ENCODE peak calls at places on chromosomes 2 and 18, in nine cellular contexts. Q is left ventricle myocardium inferior, M is psoas muscle, W is HepG2, O is GM12878, Y is right lobe of liver, F is transverse colon, P is colonic mucosa, N is PC-9. V is an unnamed sample.

GRCh38 chr2:196233033-196233807 is 61.8 kb upstream of the STK17B start:
- DNase-seq in N (peak; percentile 51), O (no peak), Q (no peak), M (peak; percentile 50), Y (no peak), P (peak; percentile 48), W (no peak), F (peak; percentile 44), V (no peak)

GRCh38 chr2:21233178-21233577 is 109.4 kb downstream of the TDRD15 start:
- DNase-seq in F (no peak), M (no peak), O (no peak), P (no peak), W (no peak), Q (no peak), Y (no peak), N (no peak), V (no peak)

GRCh38 chr18:34086370-34086769 is 138.3 kb downstream of the NOL4 start:
- DNase-seq in N (no peak), O (no peak), Y (no peak), M (no peak), F (no peak), Q (no peak), P (no peak), W (no peak), V (no peak)

GRCh38 chr2:44778671-44779476 is 162.6 kb upstream of the SIX3 start:
- DNase-seq in P (no peak), N (no peak), Y (no peak), W (no peak), M (no peak), F (peak; percentile 24), Q (no peak), O (peak; percentile 73), V (no peak)

GRCh38 chr18:79485788-79486355 is 90.1 kb downstream of the NFATC1 start:
- DNase-seq in N (no peak), Y (no peak), F (no peak), Q (peak; percentile 22), M (no peak), P (no peak), W (no peak), O (no peak), V (peak; percentile 10)

GRCh38 chr18:3710712-3711269 is 260.8 kb downstream of the TGIF1 start:
- DNase-seq in Q (peak; percentile 26), P (peak; percentile 89), M (peak; percentile 48), F (peak; percentile 85), Y (peak; percentile 75), O (no peak), W (no peak), N (peak; percentile 64), V (peak; percentile 91)

GRCh38 chr2:172640389-172640788 is 84.5 kb downstream of the PDK1 start:
- DNase-seq in P (no peak), N (no peak), F (no peak), W (no peak), Y (no peak), Q (no peak), O (no peak), M (no peak), V (no peak)

GRCh38 chr2:16241166-16242160 is 301.1 kb downstream of the MYCN start:
- DNase-seq in F (no peak), P (no peak), O (no peak), Q (no peak), W (no peak), M (no peak), Y (no peak), N (no peak), V (no peak)

GRCh38 chr2:119435148-119435952 is 3.7 kb downstream of the TMEM37 start:
- DNase-seq in Y (no peak), W (no peak), M (no peak), Q (no peak), F (peak; percentile 64), P (peak; percentile 47), O (no peak), N (no peak), V (peak; percentile 68)

GRCh38 chr2:102337481-102338386 is 17.9 kb upstream of the IL18R1 start:
- DNase-seq in Q (no peak), P (no peak), N (no peak), W (no peak), Y (no peak), M (no peak), O (no peak), F (no peak), V (no peak)

GRCh38 chr2:584863-585823 is 92.1 kb downstream of the TMEM18 start:
- DNase-seq in Q (no peak), Y (no peak), W (no peak), M (no peak), O (no peak), P (no peak), N (no peak), F (no peak), V (peak; percentile 58)

GRCh38 chr2:70784320-70784719 is 6.1 kb downstream of the FIGLA start:
- DNase-seq in N (no peak), M (no peak), P (no peak), W (no peak), O (no peak), Q (no peak), F (no peak), Y (no peak), V (no peak)

DNA sequence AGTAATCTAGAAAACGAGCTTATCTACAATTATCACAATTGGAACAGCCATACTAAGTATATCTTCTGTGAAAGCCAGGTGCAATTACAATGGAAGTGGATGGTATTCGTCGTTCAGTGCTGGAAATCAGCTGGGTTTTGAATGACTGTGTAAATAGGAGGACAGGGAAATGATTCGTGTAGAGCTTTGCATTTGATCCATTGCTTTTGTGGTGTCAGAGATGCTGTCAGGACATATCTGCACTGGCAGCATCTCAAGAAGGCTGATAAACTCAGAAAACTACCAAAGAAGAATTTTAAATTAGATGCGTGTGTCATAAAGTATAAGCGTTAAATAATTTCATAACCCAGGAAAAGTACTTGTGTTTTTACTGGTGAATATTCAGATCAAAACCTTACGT is 187.1 kb downstream of the ZNF407 start:
- DNase-seq in F (no peak), M (no peak), N (no peak), W (no peak), P (no peak), Q (no peak), Y (no peak), O (no peak), V (no peak)
- H3K27ac ChIP-seq in F (no peak overlapping the region), M (no peak overlapping the region), N (no peak overlapping the region), W (no peak overlapping the region), P (no peak overlapping the region), Q (no peak overlapping the region), Y (no peak overlapping the region), O (no peak overlapping the region), V (no peak overlapping the region)

DNA sequence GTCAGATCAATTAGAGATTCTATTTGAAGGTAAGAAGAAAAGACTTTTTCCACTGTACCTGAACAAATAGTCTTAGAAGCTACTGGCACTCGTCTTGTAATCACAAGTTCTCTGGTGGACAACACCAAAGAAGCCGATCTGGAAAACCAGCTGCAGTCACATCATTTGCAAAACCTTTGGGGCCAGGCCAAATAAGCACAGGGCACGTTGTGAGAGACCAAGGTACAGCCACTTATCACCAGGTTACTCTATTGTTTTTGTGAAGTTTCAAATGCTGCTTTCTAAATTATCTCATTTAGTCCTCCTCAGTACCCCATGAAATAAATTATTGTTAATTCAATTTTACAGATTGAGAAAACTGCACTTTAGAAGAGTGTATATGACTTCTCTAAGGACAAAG is 18.5 kb downstream of the ROCK1 start:
- DNase-seq in N (no peak), M (no peak), Y (no peak), O (no peak), P (no peak), W (no peak), F (no peak), Q (no peak), V (no peak)
- TF ChIP-seq CTCF in N (no peak), M (no peak), Y (no peak), O (no peak), P (no peak), W (no peak), F (no peak), Q (no peak), V (no peak)

DNA sequence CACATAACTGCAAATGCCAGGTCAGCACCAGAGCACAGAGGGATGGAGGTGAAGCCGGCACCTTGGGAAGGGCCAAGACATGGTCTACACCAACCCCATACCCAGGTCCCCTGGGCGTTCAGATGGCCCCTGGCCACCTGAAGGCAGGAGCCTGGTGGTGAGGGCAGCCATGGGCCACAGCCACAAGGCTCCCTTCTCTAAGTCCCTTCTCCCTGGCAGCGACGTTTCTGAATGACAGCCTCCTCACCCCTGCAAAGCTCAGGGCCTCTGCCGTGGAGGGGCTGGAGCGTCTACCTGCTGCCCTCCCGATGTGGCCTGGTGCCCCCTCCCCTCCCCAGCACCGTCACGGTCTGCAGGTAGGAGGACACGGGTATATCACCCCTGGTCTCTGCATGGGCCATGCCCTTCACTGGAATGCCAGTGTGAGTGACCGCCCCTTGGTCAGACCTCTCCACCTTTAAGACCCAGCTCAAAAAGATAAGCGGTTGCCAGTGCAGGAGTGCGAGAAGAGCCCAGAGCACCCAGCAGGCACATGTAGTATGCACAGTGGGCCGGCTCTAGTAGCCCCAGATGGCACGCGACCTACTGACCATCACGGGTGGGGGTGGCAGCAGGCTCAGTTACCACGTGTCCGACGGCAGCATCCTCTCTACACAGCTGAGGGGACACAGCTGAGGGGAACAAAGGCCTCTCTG is 46.6 kb downstream of the HS6ST1 start:
- DNase-seq in O (no peak), F (no peak), W (no peak), Q (no peak), Y (no peak), N (no peak), P (no peak), M (peak; percentile 49), V (no peak)
- H3K27ac ChIP-seq in O (no peak overlapping the region), F (no peak overlapping the region), W (peak overlapping the region; percentile 50), Q (no peak overlapping the region), Y (no peak overlapping the region), N (no peak overlapping the region), P (no peak overlapping the region), M (no peak overlapping the region), V (no peak overlapping the region)

DNA sequence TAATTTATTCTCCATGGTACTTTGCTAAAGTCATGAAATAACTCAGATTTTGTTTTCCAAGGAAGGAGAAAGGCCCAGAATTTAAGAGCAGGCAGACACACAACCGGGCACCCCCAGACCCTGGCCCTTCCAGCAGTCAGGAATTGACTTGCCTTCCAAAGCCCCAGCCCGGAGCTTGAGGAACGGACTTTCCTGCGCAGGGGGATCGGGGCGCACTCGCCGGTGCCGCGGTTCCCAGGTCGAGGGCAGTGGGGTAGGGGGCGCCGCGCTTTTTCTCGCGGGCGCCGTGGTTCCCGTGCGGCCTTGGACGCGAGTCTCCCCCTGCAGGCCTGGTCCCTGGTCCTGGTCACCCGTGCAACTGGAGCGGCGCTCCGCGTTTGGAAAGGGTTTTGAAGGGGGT is 1.2 kb downstream of the ZNF236 start:
- DNase-seq in M (no peak), O (no peak), F (peak; percentile 22), Y (peak; percentile 38), N (no peak), P (peak; percentile 37), Q (peak; percentile 37), W (no peak), V (no peak)
- TF ChIP-seq CTCF in M (no peak), O (peak; percentile 52), F (no peak), Y (no peak), N (no peak), P (no peak), Q (no peak), W (peak; percentile 34), V (no peak)